ENCODE peak calls at places on chromosome 5, in nine cellular contexts. O, H, Y, M, P, N, C, F and B are unnamed samples.

GRCh38 chr5:170818222-170818621 is 34.7 kb downstream of the GABRP start:
- DNase-seq in P (peak; percentile 75), H (no peak), M (no peak), Y (peak; percentile 68), F (no peak), C (no peak), O (no peak), N (no peak), B (no peak)

GRCh38 chr5:173291722-173292658 is 36.2 kb downstream of the STC2 start:
- DNase-seq in O (no peak), Y (peak; percentile 48), P (peak; percentile 66), C (no peak), N (no peak), H (no peak), F (no peak), M (no peak), B (peak; percentile 50)

GRCh38 chr5:134275822-134276221 is 49.9 kb upstream of the PPP2CA start:
- DNase-seq in F (no peak), H (no peak), Y (no peak), O (no peak), P (no peak), N (no peak), M (no peak), C (no peak), B (no peak)

GRCh38 chr5:171418982-171419662 is at the start of gene FGF18:
- DNase-seq in N (peak; percentile 79), H (peak; percentile 48), C (peak; percentile 62), Y (peak; percentile 50), F (peak; percentile 79), M (no peak), O (peak; percentile 59), P (peak; percentile 28), B (peak; percentile 56)

GRCh38 chr5:14663734-14664269 is 716 bp upstream of the OTULIN start:
- DNase-seq in N (no peak), H (no peak), O (no peak), F (peak; percentile 67), Y (peak; percentile 39), P (peak; percentile 25), C (no peak), M (no peak), B (no peak)

GRCh38 chr5:67855523-67855922 is 360.0 kb upstream of the PIK3R1 start:
- DNase-seq in C (no peak), M (no peak), N (no peak), H (no peak), F (no peak), O (no peak), Y (no peak), P (no peak), B (no peak)

GRCh38 chr5:133882801-133883200 is 85.6 kb downstream of the C5orf15 start:
- DNase-seq in Y (no peak), O (no peak), C (no peak), H (no peak), M (no peak), N (no peak), P (no peak), F (no peak), B (no peak)

GRCh38 chr5:140083650-140084049 is 30.3 kb upstream of the PURA start:
- DNase-seq in N (no peak), C (no peak), Y (no peak), M (no peak), P (no peak), F (no peak), H (no peak), O (no peak), B (no peak)

GRCh38 chr5:159965031-159965837 is 43.7 kb upstream of the TTC1 start:
- DNase-seq in P (peak; percentile 66), H (no peak), M (no peak), O (peak; percentile 64), N (peak; percentile 45), Y (peak; percentile 71), F (peak; percentile 74), C (peak; percentile 50), B (peak; percentile 52)

GRCh38 chr5:87383216-87383615 is 29.5 kb downstream of the CCNH start:
- DNase-seq in F (no peak), P (peak; percentile 40), N (no peak), O (no peak), H (no peak), C (no peak), Y (no peak), M (no peak), B (no peak)

GRCh38 chr5:138389332-138389731 is 36.8 kb downstream of the KDM3B start:
- DNase-seq in C (no peak), M (no peak), P (no peak), H (no peak), F (no peak), Y (peak; percentile 12), O (no peak), N (no peak), B (no peak)

GRCh38 chr5:65199988-65200668 is 281.6 kb downstream of the ADAMTS6 start:
- DNase-seq in C (no peak), N (no peak), Y (peak; percentile 72), H (no peak), F (no peak), M (no peak), P (peak; percentile 86), O (no peak), B (peak; percentile 86)

GRCh38 chr5:9124071-9124470 is 421.8 kb downstream of the SEMA5A start:
- DNase-seq in O (no peak), P (no peak), C (no peak), Y (no peak), H (no peak), F (no peak), M (no peak), N (no peak), B (no peak)

GRCh38 chr5:1850324-1851154 is 32.2 kb downstream of the IRX4 start:
- DNase-seq in O (no peak), H (no peak), N (no peak), M (no peak), F (no peak), C (no peak), P (no peak), Y (no peak), B (no peak)

GRCh38 chr5:35009059-35009458 is 38.7 kb downstream of the AGXT2 start:
- DNase-seq in P (peak; percentile 29), Y (no peak), C (no peak), F (no peak), H (no peak), O (no peak), M (no peak), N (no peak), B (peak; percentile 31)

GRCh38 chr5:91362935-91363334 is 20.2 kb downstream of the ARRDC3 start:
- DNase-seq in C (no peak), Y (no peak), N (no peak), F (no peak), M (no peak), O (no peak), H (no peak), P (no peak), B (no peak)

GRCh38 chr5:91361055-91361701 is 21.9 kb downstream of the ARRDC3 start:
- DNase-seq in P (no peak), N (no peak), C (no peak), Y (no peak), F (no peak), O (no peak), M (no peak), H (no peak), B (no peak)

GRCh38 chr5:91365498-91365897 is 17.6 kb downstream of the ARRDC3 start:
- DNase-seq in P (no peak), Y (no peak), C (no peak), O (no peak), H (no peak), F (no peak), N (no peak), M (no peak), B (no peak)

GRCh38 chr5:91359957-91360609 is 23.0 kb downstream of the ARRDC3 start:
- DNase-seq in N (no peak), Y (no peak), M (no peak), P (peak; percentile 45), H (no peak), O (no peak), C (no peak), F (no peak), B (no peak)

GRCh38 chr5:91361790-91362189 is 21.3 kb downstream of the ARRDC3 start:
- DNase-seq in O (no peak), C (no peak), F (no peak), H (no peak), N (no peak), P (no peak), Y (no peak), M (no peak), B (no peak)
- H3K4me3 ChIP-seq in O (no peak overlapping the region), C (no peak overlapping the region), F (no peak overlapping the region), H (no peak overlapping the region), N (no peak overlapping the region), P (no peak overlapping the region), Y (no peak overlapping the region), M (no peak overlapping the region), B (no peak overlapping the region)

GRCh38 chr5:99721487-99721886 is 792.7 kb upstream of the CHD1 start:
- DNase-seq in C (no peak), N (no peak), Y (no peak), O (no peak), M (no peak), P (no peak), F (no peak), H (no peak), B (no peak)

GRCh38 chr5:99715921-99716320 is 787.1 kb upstream of the CHD1 start:
- DNase-seq in C (no peak), Y (no peak), F (no peak), H (no peak), O (no peak), P (no peak), N (no peak), M (no peak), B (no peak)
- TF ChIP-seq CTCF in C (no peak), Y (no peak), F (no peak), H (no peak), O (no peak), P (no peak), N (no peak), M (peak; percentile 42), B (no peak)

GRCh38 chr5:11497651-11498050 is 406.6 kb downstream of the CTNND2 start:
- DNase-seq in H (no peak), C (no peak), M (no peak), Y (no peak), O (no peak), F (no peak), P (no peak), N (no peak), B (peak; percentile 24)

GRCh38 chr5:11496127-11496719 is 408.0 kb downstream of the CTNND2 start:
- DNase-seq in P (no peak), F (no peak), N (no peak), H (no peak), O (no peak), C (no peak), Y (no peak), M (no peak), B (no peak)

GRCh38 chr5:11494340-11494739 is 409.9 kb downstream of the CTNND2 start:
- DNase-seq in H (no peak), N (no peak), O (no peak), P (no peak), Y (peak; percentile 3), C (no peak), F (no peak), M (no peak), B (peak; percentile 14)

GRCh38 chr5:11491658-11492057 is 412.6 kb downstream of the CTNND2 start:
- DNase-seq in M (no peak), P (no peak), Y (no peak), N (no peak), H (no peak), F (no peak), C (no peak), O (no peak), B (no peak)
- H3K4me3 ChIP-seq in M (no peak overlapping the region), P (no peak overlapping the region), Y (no peak overlapping the region), N (no peak overlapping the region), H (no peak overlapping the region), F (no peak overlapping the region), C (no peak overlapping the region), O (no peak overlapping the region), B (no peak overlapping the region)

GRCh38 chr5:60959156-60959555 is 14.2 kb downstream of the NDUFAF2 start:
- DNase-seq in M (no peak), C (no peak), F (no peak), O (no peak), H (no peak), N (peak; percentile 21), P (peak; percentile 29), Y (peak; percentile 53), B (peak; percentile 49)
- TF ChIP-seq CTCF in M (no peak), C (peak; percentile 49), F (peak; percentile 28), O (peak; percentile 54), H (peak; percentile 56), N (peak; percentile 41), P (peak; percentile 52), Y (no peak), B (peak; percentile 19)